ENCODE peak calls at places on chromosomes 13 and 19, in ten cellular contexts. H is colonic mucosa; L is CD4-positive, alpha-beta T cell; J is SK-N-SH; K is cardiac muscle cell; A is body of pancreas; R is psoas muscle; U is GM23338; X is ascending aorta; F is sigmoid colon. O is an unnamed sample.

GRCh38 chr19:23403581-23404324 is 8.5 kb upstream of the ZNF91 start:
- DNase-seq in A (peak; percentile 71), L (no peak), R (no peak), J (no peak), H (peak; percentile 93), K (no peak), X (no peak), U (peak; percentile 55), F (no peak), O (no peak)

GRCh38 chr13:43994999-43995859 is 115.5 kb downstream of the LACC1 start:
- DNase-seq in F (no peak), J (no peak), H (peak; percentile 49), L (no peak), R (no peak), K (no peak), X (no peak), U (no peak), A (no peak), O (no peak)

GRCh38 chr13:99962242-99962641 is 9.3 kb downstream of the ZIC5 start:
- DNase-seq in A (no peak), R (no peak), K (no peak), J (no peak), U (no peak), H (no peak), L (no peak), F (no peak), X (no peak), O (no peak)

GRCh38 chr19:12194827-12195500 is 32.1 kb downstream of the ZNF136 start:
- DNase-seq in U (peak; percentile 95), J (peak; percentile 91), X (peak; percentile 21), K (peak; percentile 85), A (peak; percentile 97), F (peak; percentile 94), L (peak; percentile 40), H (peak; percentile 93), R (peak; percentile 74), O (peak; percentile 95)

GRCh38 chr13:93268327-93269028 is 41.9 kb downstream of the GPC6 start:
- DNase-seq in J (no peak), K (peak; percentile 61), H (no peak), X (no peak), U (peak; percentile 64), A (no peak), F (no peak), L (no peak), R (no peak), O (no peak)

GRCh38 chr13:101706651-101707050 is 254.2 kb downstream of the ITGBL1 start:
- DNase-seq in K (peak; percentile 74), U (no peak), L (no peak), R (no peak), J (no peak), A (peak; percentile 32), H (no peak), F (no peak), X (no peak), O (peak; percentile 30)

GRCh38 chr13:41199526-41199925 is 5.2 kb upstream of the KBTBD7 start:
- DNase-seq in R (no peak), H (no peak), K (no peak), X (no peak), A (no peak), J (no peak), U (no peak), F (no peak), L (no peak), O (no peak)

GRCh38 chr13:84844473-84844872 is 954.7 kb downstream of the SLITRK6 start:
- DNase-seq in X (no peak), R (no peak), K (peak; percentile 1), H (no peak), F (no peak), A (no peak), U (peak; percentile 53), L (no peak), J (peak; percentile 32), O (no peak)

GRCh38 chr13:42750858-42751257 is 30.5 kb upstream of the FAM216B start:
- DNase-seq in L (no peak), A (no peak), F (no peak), X (no peak), H (no peak), K (no peak), J (no peak), R (no peak), U (no peak), O (no peak)

GRCh38 chr13:45055902-45056648 is 64.2 kb upstream of the GTF2F2 start:
- DNase-seq in L (no peak), J (no peak), K (peak; percentile 71), F (peak; percentile 81), A (no peak), X (no peak), R (no peak), H (peak; percentile 28), U (no peak), O (no peak)

GRCh38 chr13:59681630-59682311 is 482.0 kb downstream of the DIAPH3 start:
- DNase-seq in X (no peak), J (no peak), L (no peak), R (no peak), U (no peak), A (no peak), F (no peak), K (no peak), H (no peak), O (no peak)

GRCh38 chr13:44306401-44307192 is 67.0 kb upstream of the SERP2 start:
- DNase-seq in J (no peak), R (no peak), U (peak; percentile 62), H (peak; percentile 58), A (no peak), K (peak; percentile 95), F (peak; percentile 90), X (peak; percentile 38), L (no peak), O (peak; percentile 66)

GRCh38 chr13:108700421-108701170 is 71.2 kb downstream of the MYO16 start:
- DNase-seq in F (no peak), J (no peak), R (no peak), U (peak; percentile 6), A (no peak), K (no peak), H (no peak), L (no peak), X (no peak), O (no peak)

GRCh38 chr13:99968521-99969367 is 2.8 kb downstream of the ZIC5 start:
- DNase-seq in K (no peak), L (no peak), R (no peak), J (peak; percentile 67), U (peak; percentile 68), H (peak; percentile 58), A (no peak), F (peak; percentile 47), X (no peak), O (no peak)

GRCh38 chr19:41872775-41873647 is 4.1 kb upstream of the CD79A start:
- DNase-seq in U (peak; percentile 96), R (peak; percentile 69), H (peak; percentile 89), A (peak; percentile 87), K (peak; percentile 71), J (peak; percentile 72), X (no peak), F (peak; percentile 65), L (peak; percentile 55), O (peak; percentile 82)

DNA sequence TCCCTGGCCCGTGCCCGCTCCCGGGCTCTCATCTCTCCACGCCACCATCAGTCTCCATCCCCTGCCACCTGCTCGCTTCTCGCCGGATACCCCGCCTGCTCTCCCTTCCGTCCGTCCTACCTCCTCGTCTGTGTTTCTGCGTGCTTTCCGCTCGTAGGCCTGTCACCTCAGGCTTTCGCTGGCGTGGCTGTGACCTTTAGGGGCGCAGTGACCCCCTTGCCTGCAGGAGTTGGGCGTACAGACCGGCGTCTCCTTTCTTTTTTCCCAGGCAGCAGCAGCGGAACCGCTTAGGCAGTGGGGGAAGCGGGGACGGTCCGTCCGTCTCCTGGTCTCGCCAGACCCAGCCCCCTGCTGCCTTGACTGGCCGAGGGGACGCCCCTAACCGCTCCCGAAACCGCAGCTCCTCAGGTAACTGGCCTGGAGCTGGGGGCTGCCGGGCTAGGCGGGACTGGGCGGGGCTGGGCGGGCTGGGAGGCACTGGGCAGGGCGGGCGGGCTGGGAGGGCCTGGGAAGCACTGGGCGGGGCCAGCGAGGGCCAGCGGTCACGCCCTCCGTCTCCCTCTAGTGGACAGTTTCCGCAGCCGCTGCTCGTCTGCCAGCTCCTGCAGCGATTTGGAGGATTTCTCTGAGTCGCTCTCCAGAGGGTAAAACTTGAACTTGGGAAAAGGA is 6.3 kb downstream of the PGLYRP1 start:
- DNase-seq in K (peak; percentile 83), X (no peak), F (peak; percentile 87), J (peak; percentile 94), A (peak; percentile 82), L (peak; percentile 74), R (peak; percentile 90), H (peak; percentile 85), U (peak; percentile 94), O (peak; percentile 81)
- H3K27ac ChIP-seq in K (no peak overlapping the region), X (peak overlapping the region; percentile 37), F (no peak overlapping the region), J (no peak overlapping the region), A (peak overlapping the region; percentile 44), L (no peak overlapping the region), R (no peak overlapping the region), H (no peak overlapping the region), U (no peak overlapping the region), O (no peak overlapping the region)

GRCh38 chr19:2089001-2089711 is 7.0 kb downstream of the MOB3A start:
- DNase-seq in X (no peak), J (peak; percentile 67), R (peak; percentile 48), H (no peak), A (no peak), U (no peak), F (no peak), L (no peak), K (no peak), O (peak; percentile 65)
- TF ChIP-seq CTCF in X (no peak), J (no peak), R (no peak), H (no peak), A (no peak), U (no peak), F (no peak), L (no peak), K (no peak), O (no peak)

DNA sequence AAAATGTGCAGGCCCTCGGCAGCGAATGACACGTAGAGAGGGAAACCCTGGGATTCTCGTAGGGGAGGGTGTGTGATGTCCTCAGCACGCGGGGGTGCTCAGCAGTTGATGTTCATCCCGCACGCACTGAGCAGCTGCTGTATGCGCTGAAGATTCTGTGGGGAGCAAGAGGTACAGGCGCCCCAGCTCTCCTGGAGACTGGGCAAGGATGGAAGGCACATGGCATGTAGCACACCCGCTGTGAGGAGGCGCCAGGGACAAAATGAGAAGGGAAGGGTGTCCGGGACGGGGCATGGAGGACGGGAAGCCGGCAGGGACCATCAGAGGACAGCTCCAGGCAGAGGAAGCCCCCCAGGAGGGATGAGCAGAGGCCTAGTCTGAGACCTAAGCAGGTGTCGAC is 15.4 kb downstream of the ATP11A start:
- DNase-seq in A (no peak), H (no peak), J (no peak), F (peak; percentile 48), U (no peak), X (no peak), K (no peak), L (no peak), R (peak; percentile 34), O (no peak)
- H3K27ac ChIP-seq in A (no peak overlapping the region), H (no peak overlapping the region), J (no peak overlapping the region), F (no peak overlapping the region), U (peak overlapping the region; percentile 81), X (no peak overlapping the region), K (no peak overlapping the region), L (no peak overlapping the region), R (no peak overlapping the region), O (no peak overlapping the region)

DNA sequence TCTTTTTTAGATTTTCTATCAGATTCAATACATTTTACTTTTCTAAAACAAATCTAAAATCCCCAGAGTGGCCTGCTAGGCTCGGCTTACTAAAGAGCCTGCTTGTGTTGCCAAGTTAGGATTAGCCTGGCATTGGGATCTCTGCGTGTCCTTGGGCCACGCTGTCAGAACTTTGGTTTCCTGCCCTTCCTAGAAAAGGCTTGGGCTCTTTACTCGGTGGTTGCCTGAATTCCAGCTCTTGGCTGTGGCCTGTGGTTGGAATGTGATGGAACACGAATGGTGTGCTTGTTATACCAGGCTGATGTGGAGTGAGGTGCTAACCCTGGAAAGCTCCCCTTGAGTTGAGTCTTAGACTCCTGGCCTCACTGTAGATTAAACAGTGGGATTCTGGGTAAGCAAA is 8.5 kb downstream of the SPATA13 start:
- DNase-seq in H (no peak), A (peak; percentile 82), K (no peak), R (no peak), L (no peak), X (no peak), F (no peak), U (no peak), J (no peak), O (no peak)
- TF ChIP-seq CTCF in H (no peak), A (no peak), K (no peak), R (no peak), L (no peak), X (no peak), F (no peak), U (no peak), J (no peak), O (no peak)

O was measured in breast epithelium.